ENCODE peak calls at places on chromosomes 1 and 21, in four cellular contexts. One of them, this sample, is unnamed.

GRCh38 chr1:220834155-220834870 is 44.9 kb upstream of the HLX start:
- DNase-seq in CD8-positive, alpha-beta memory T cell: no peak
- DNase-seq in stimulated activated CD8-positive, alpha-beta memory T cell treated with anti-CD3 and anti-CD28 coated beads, Interleukin-7, amount 100 ng/mL, for 1 hour: no peak
- DNase-seq in lower lobe of right lung: no peak
- DNase-seq in this sample: no peak

GRCh38 chr1:203364013-203364730 is 13.2 kb upstream of the FMOD start:
- DNase-seq in CD8-positive, alpha-beta memory T cell: no peak
- DNase-seq in stimulated activated CD8-positive, alpha-beta memory T cell treated with anti-CD3 and anti-CD28 coated beads, Interleukin-7, amount 100 ng/mL, for 1 hour: no peak
- DNase-seq in lower lobe of right lung: no peak
- DNase-seq in this sample: no peak

GRCh38 chr1:225848044-225848955 is 33.9 kb downstream of the TMEM63A start:
- DNase-seq in CD8-positive, alpha-beta memory T cell: peak; percentile 70
- DNase-seq in stimulated activated CD8-positive, alpha-beta memory T cell treated with anti-CD3 and anti-CD28 coated beads, Interleukin-7, amount 100 ng/mL, for 1 hour: peak; percentile 15
- DNase-seq in lower lobe of right lung: no peak
- DNase-seq in this sample: peak; percentile 34

GRCh38 chr1:61111084-61112050 is 29.0 kb downstream of the NFIA start:
- DNase-seq in CD8-positive, alpha-beta memory T cell: no peak
- DNase-seq in stimulated activated CD8-positive, alpha-beta memory T cell treated with anti-CD3 and anti-CD28 coated beads, Interleukin-7, amount 100 ng/mL, for 1 hour: no peak
- DNase-seq in lower lobe of right lung: no peak
- DNase-seq in this sample: no peak

GRCh38 chr1:182146286-182146685 is 84.8 kb upstream of the ZNF648 start:
- DNase-seq in CD8-positive, alpha-beta memory T cell: no peak
- DNase-seq in stimulated activated CD8-positive, alpha-beta memory T cell treated with anti-CD3 and anti-CD28 coated beads, Interleukin-7, amount 100 ng/mL, for 1 hour: no peak
- DNase-seq in lower lobe of right lung: no peak
- DNase-seq in this sample: no peak

GRCh38 chr21:46002841-46003574 is 21.4 kb downstream of the COL6A1 start:
- DNase-seq in CD8-positive, alpha-beta memory T cell: peak; percentile 39
- DNase-seq in stimulated activated CD8-positive, alpha-beta memory T cell treated with anti-CD3 and anti-CD28 coated beads, Interleukin-7, amount 100 ng/mL, for 1 hour: no peak
- DNase-seq in lower lobe of right lung: peak; percentile 41
- DNase-seq in this sample: no peak

GRCh38 chr1:77375990-77376389 is 94.2 kb downstream of the AK5 start:
- DNase-seq in CD8-positive, alpha-beta memory T cell: no peak
- DNase-seq in stimulated activated CD8-positive, alpha-beta memory T cell treated with anti-CD3 and anti-CD28 coated beads, Interleukin-7, amount 100 ng/mL, for 1 hour: no peak
- DNase-seq in lower lobe of right lung: no peak
- DNase-seq in this sample: no peak

GRCh38 chr1:25904942-25905679 is 1.1 kb downstream of the STMN1 start:
- DNase-seq in CD8-positive, alpha-beta memory T cell: peak; percentile 93
- DNase-seq in stimulated activated CD8-positive, alpha-beta memory T cell treated with anti-CD3 and anti-CD28 coated beads, Interleukin-7, amount 100 ng/mL, for 1 hour: peak; percentile 82
- DNase-seq in lower lobe of right lung: peak; percentile 96
- DNase-seq in this sample: peak; percentile 78

GRCh38 chr1:83060216-83060615 is 938.7 kb downstream of the TTLL7 start:
- DNase-seq in CD8-positive, alpha-beta memory T cell: no peak
- DNase-seq in stimulated activated CD8-positive, alpha-beta memory T cell treated with anti-CD3 and anti-CD28 coated beads, Interleukin-7, amount 100 ng/mL, for 1 hour: no peak
- DNase-seq in lower lobe of right lung: no peak
- DNase-seq in this sample: no peak

GRCh38 chr1:147722114-147722513 is 38.3 kb downstream of the GJA5 start:
- DNase-seq in CD8-positive, alpha-beta memory T cell: no peak
- DNase-seq in stimulated activated CD8-positive, alpha-beta memory T cell treated with anti-CD3 and anti-CD28 coated beads, Interleukin-7, amount 100 ng/mL, for 1 hour: no peak
- DNase-seq in lower lobe of right lung: no peak
- DNase-seq in this sample: no peak

GRCh38 chr1:112956503-112957132 is 622 bp upstream of the SLC16A1 start:
- DNase-seq in CD8-positive, alpha-beta memory T cell: peak; percentile 56
- DNase-seq in stimulated activated CD8-positive, alpha-beta memory T cell treated with anti-CD3 and anti-CD28 coated beads, Interleukin-7, amount 100 ng/mL, for 1 hour: no peak
- DNase-seq in lower lobe of right lung: peak; percentile 53
- DNase-seq in this sample: peak; percentile 50

GRCh38 chr1:201361652-201362504 is 15.6 kb downstream of the TNNT2 start:
- DNase-seq in CD8-positive, alpha-beta memory T cell: no peak
- DNase-seq in stimulated activated CD8-positive, alpha-beta memory T cell treated with anti-CD3 and anti-CD28 coated beads, Interleukin-7, amount 100 ng/mL, for 1 hour: no peak
- DNase-seq in lower lobe of right lung: peak; percentile 50
- DNase-seq in this sample: no peak

GRCh38 chr1:7255303-7256058 is 470.2 kb downstream of the CAMTA1 start:
- DNase-seq in CD8-positive, alpha-beta memory T cell: no peak
- DNase-seq in stimulated activated CD8-positive, alpha-beta memory T cell treated with anti-CD3 and anti-CD28 coated beads, Interleukin-7, amount 100 ng/mL, for 1 hour: no peak
- DNase-seq in lower lobe of right lung: no peak
- DNase-seq in this sample: no peak

GRCh38 chr21:25639922-25640670 is 1.0 kb downstream of the JAM2 start:
- DNase-seq in CD8-positive, alpha-beta memory T cell: no peak
- DNase-seq in stimulated activated CD8-positive, alpha-beta memory T cell treated with anti-CD3 and anti-CD28 coated beads, Interleukin-7, amount 100 ng/mL, for 1 hour: no peak
- DNase-seq in lower lobe of right lung: no peak
- DNase-seq in this sample: no peak

GRCh38 chr1:151775894-151776664 is 12.8 kb upstream of the MRPL9 start:
- DNase-seq in CD8-positive, alpha-beta memory T cell: no peak
- DNase-seq in stimulated activated CD8-positive, alpha-beta memory T cell treated with anti-CD3 and anti-CD28 coated beads, Interleukin-7, amount 100 ng/mL, for 1 hour: no peak
- DNase-seq in lower lobe of right lung: no peak
- DNase-seq in this sample: no peak

GRCh38 chr1:213104604-213105003 is 53.6 kb downstream of the RPS6KC1 start:
- DNase-seq in CD8-positive, alpha-beta memory T cell: no peak
- DNase-seq in stimulated activated CD8-positive, alpha-beta memory T cell treated with anti-CD3 and anti-CD28 coated beads, Interleukin-7, amount 100 ng/mL, for 1 hour: no peak
- DNase-seq in lower lobe of right lung: no peak
- DNase-seq in this sample: no peak

GRCh38 chr1:244391761-244392160 is 59.9 kb downstream of the ADSS2 start:
- DNase-seq in CD8-positive, alpha-beta memory T cell: no peak
- DNase-seq in stimulated activated CD8-positive, alpha-beta memory T cell treated with anti-CD3 and anti-CD28 coated beads, Interleukin-7, amount 100 ng/mL, for 1 hour: no peak
- DNase-seq in lower lobe of right lung: no peak
- DNase-seq in this sample: no peak

GRCh38 chr1:163265547-163265946 is 56.2 kb upstream of the NUF2 start:
- DNase-seq in CD8-positive, alpha-beta memory T cell: no peak
- DNase-seq in stimulated activated CD8-positive, alpha-beta memory T cell treated with anti-CD3 and anti-CD28 coated beads, Interleukin-7, amount 100 ng/mL, for 1 hour: no peak
- DNase-seq in lower lobe of right lung: no peak
- DNase-seq in this sample: no peak

GRCh38 chr1:87344231-87344630 is 15.6 kb downstream of the LMO4 start:
- DNase-seq in CD8-positive, alpha-beta memory T cell: no peak
- DNase-seq in stimulated activated CD8-positive, alpha-beta memory T cell treated with anti-CD3 and anti-CD28 coated beads, Interleukin-7, amount 100 ng/mL, for 1 hour: no peak
- DNase-seq in lower lobe of right lung: no peak
- DNase-seq in this sample: no peak

GRCh38 chr1:14781811-14782210 is 183.3 kb downstream of the KAZN start:
- DNase-seq in CD8-positive, alpha-beta memory T cell: no peak
- DNase-seq in stimulated activated CD8-positive, alpha-beta memory T cell treated with anti-CD3 and anti-CD28 coated beads, Interleukin-7, amount 100 ng/mL, for 1 hour: no peak
- DNase-seq in lower lobe of right lung: no peak
- DNase-seq in this sample: no peak

GRCh38 chr1:246108278-246108925 is 398.7 kb downstream of the SMYD3 start:
- DNase-seq in CD8-positive, alpha-beta memory T cell: no peak
- DNase-seq in stimulated activated CD8-positive, alpha-beta memory T cell treated with anti-CD3 and anti-CD28 coated beads, Interleukin-7, amount 100 ng/mL, for 1 hour: no peak
- DNase-seq in lower lobe of right lung: no peak
- DNase-seq in this sample: no peak

GRCh38 chr1:19081218-19081893 is 124.9 kb upstream of the IFFO2 start:
- DNase-seq in CD8-positive, alpha-beta memory T cell: peak; percentile 12
- DNase-seq in stimulated activated CD8-positive, alpha-beta memory T cell treated with anti-CD3 and anti-CD28 coated beads, Interleukin-7, amount 100 ng/mL, for 1 hour: no peak
- DNase-seq in lower lobe of right lung: no peak
- DNase-seq in this sample: no peak

GRCh38 chr21:44083631-44084291 is 23.4 kb upstream of the PWP2 start:
- DNase-seq in CD8-positive, alpha-beta memory T cell: peak; percentile 83
- DNase-seq in stimulated activated CD8-positive, alpha-beta memory T cell treated with anti-CD3 and anti-CD28 coated beads, Interleukin-7, amount 100 ng/mL, for 1 hour: no peak
- DNase-seq in lower lobe of right lung: no peak
- DNase-seq in this sample: peak; percentile 65

GRCh38 chr1:111471012-111471411 is 2.8 kb upstream of the C1orf162 start:
- DNase-seq in CD8-positive, alpha-beta memory T cell: peak; percentile 84
- DNase-seq in stimulated activated CD8-positive, alpha-beta memory T cell treated with anti-CD3 and anti-CD28 coated beads, Interleukin-7, amount 100 ng/mL, for 1 hour: peak; percentile 28
- DNase-seq in lower lobe of right lung: peak; percentile 80
- DNase-seq in this sample: peak; percentile 58

GRCh38 chr1:233281711-233282581 is 13.6 kb downstream of the PCNX2 start:
- DNase-seq in CD8-positive, alpha-beta memory T cell: no peak
- DNase-seq in stimulated activated CD8-positive, alpha-beta memory T cell treated with anti-CD3 and anti-CD28 coated beads, Interleukin-7, amount 100 ng/mL, for 1 hour: no peak
- DNase-seq in lower lobe of right lung: no peak
- DNase-seq in this sample: peak; percentile 5

GRCh38 chr1:67749263-67749843 is 64.4 kb downstream of the GADD45A start:
- DNase-seq in CD8-positive, alpha-beta memory T cell: no peak
- DNase-seq in stimulated activated CD8-positive, alpha-beta memory T cell treated with anti-CD3 and anti-CD28 coated beads, Interleukin-7, amount 100 ng/mL, for 1 hour: no peak
- DNase-seq in lower lobe of right lung: no peak
- DNase-seq in this sample: no peak

GRCh38 chr1:209609403-209610377 is 26.2 kb downstream of the CAMK1G start:
- DNase-seq in CD8-positive, alpha-beta memory T cell: no peak
- DNase-seq in stimulated activated CD8-positive, alpha-beta memory T cell treated with anti-CD3 and anti-CD28 coated beads, Interleukin-7, amount 100 ng/mL, for 1 hour: no peak
- DNase-seq in lower lobe of right lung: no peak
- DNase-seq in this sample: no peak

GRCh38 chr21:45531393-45532215 is 10.6 kb downstream of the SLC19A1 start:
- DNase-seq in CD8-positive, alpha-beta memory T cell: peak; percentile 43
- DNase-seq in stimulated activated CD8-positive, alpha-beta memory T cell treated with anti-CD3 and anti-CD28 coated beads, Interleukin-7, amount 100 ng/mL, for 1 hour: no peak
- DNase-seq in lower lobe of right lung: peak; percentile 45
- DNase-seq in this sample: no peak

GRCh38 chr1:151062738-151063371 is 2.7 kb downstream of the MLLT11 start:
- DNase-seq in CD8-positive, alpha-beta memory T cell: no peak
- DNase-seq in stimulated activated CD8-positive, alpha-beta memory T cell treated with anti-CD3 and anti-CD28 coated beads, Interleukin-7, amount 100 ng/mL, for 1 hour: no peak
- DNase-seq in lower lobe of right lung: no peak
- DNase-seq in this sample: no peak

GRCh38 chr1:230587056-230587455 is 55.2 kb upstream of the COG2 start:
- DNase-seq in CD8-positive, alpha-beta memory T cell: no peak
- DNase-seq in stimulated activated CD8-positive, alpha-beta memory T cell treated with anti-CD3 and anti-CD28 coated beads, Interleukin-7, amount 100 ng/mL, for 1 hour: no peak
- DNase-seq in lower lobe of right lung: no peak
- DNase-seq in this sample: no peak

GRCh38 chr21:42387843-42388242 is 8.0 kb downstream of the TMPRSS3 start:
- DNase-seq in CD8-positive, alpha-beta memory T cell: no peak
- DNase-seq in stimulated activated CD8-positive, alpha-beta memory T cell treated with anti-CD3 and anti-CD28 coated beads, Interleukin-7, amount 100 ng/mL, for 1 hour: no peak
- DNase-seq in lower lobe of right lung: no peak
- DNase-seq in this sample: no peak

GRCh38 chr1:100353988-100354387 is 1.7 kb downstream of the CDC14A start:
- DNase-seq in CD8-positive, alpha-beta memory T cell: no peak
- DNase-seq in stimulated activated CD8-positive, alpha-beta memory T cell treated with anti-CD3 and anti-CD28 coated beads, Interleukin-7, amount 100 ng/mL, for 1 hour: no peak
- DNase-seq in lower lobe of right lung: no peak
- DNase-seq in this sample: no peak

GRCh38 chr1:18015719-18016118 is 91.9 kb upstream of the IGSF21 start:
- DNase-seq in CD8-positive, alpha-beta memory T cell: no peak
- DNase-seq in stimulated activated CD8-positive, alpha-beta memory T cell treated with anti-CD3 and anti-CD28 coated beads, Interleukin-7, amount 100 ng/mL, for 1 hour: no peak
- DNase-seq in lower lobe of right lung: no peak
- DNase-seq in this sample: no peak

GRCh38 chr1:101509370-101509769 is 272.6 kb downstream of the S1PR1 start:
- DNase-seq in CD8-positive, alpha-beta memory T cell: no peak
- DNase-seq in stimulated activated CD8-positive, alpha-beta memory T cell treated with anti-CD3 and anti-CD28 coated beads, Interleukin-7, amount 100 ng/mL, for 1 hour: no peak
- DNase-seq in lower lobe of right lung: no peak
- DNase-seq in this sample: no peak

GRCh38 chr1:185449378-185450101 is 132.5 kb upstream of the IVNS1ABP start:
- DNase-seq in CD8-positive, alpha-beta memory T cell: no peak
- DNase-seq in stimulated activated CD8-positive, alpha-beta memory T cell treated with anti-CD3 and anti-CD28 coated beads, Interleukin-7, amount 100 ng/mL, for 1 hour: no peak
- DNase-seq in lower lobe of right lung: no peak
- DNase-seq in this sample: no peak

This sample was measured in effector memory CD8-positive, alpha-beta T cell.